ENCODE peak calls at places on chromosomes 4 and X, in five cellular contexts. U is fibroblast of villous mesenchyme, A is cardiac muscle cell, T is SK-N-SH, E is pancreas. X is an unnamed sample.

GRCh38 chr4:108029731-108030130 is 40.0 kb downstream of the HADH start:
- DNase-seq in U (no peak), A (no peak), T (no peak), E (no peak), X (no peak)

GRCh38 chrX:118528089-118528753 is 32.6 kb downstream of the DOCK11 start:
- DNase-seq in E (no peak), T (no peak), A (no peak), U (no peak), X (no peak)

GRCh38 chr4:19583827-19584569 is 667.7 kb upstream of the SLIT2 start:
- DNase-seq in E (no peak), T (no peak), U (no peak), A (no peak), X (peak; percentile 76)

GRCh38 chr4:98938386-98938785 is 9.5 kb upstream of the EIF4E start:
- DNase-seq in U (peak; percentile 19), T (no peak), A (no peak), E (no peak), X (peak; percentile 41)

GRCh38 chr4:113979973-113980615 is 647 bp upstream of the ARSJ start:
- DNase-seq in U (no peak), T (no peak), A (no peak), E (no peak), X (no peak)

GRCh38 chr4:174423257-174423944 is 98.9 kb downstream of the HPGD start:
- DNase-seq in U (peak; percentile 17), T (no peak), E (peak; percentile 33), A (peak; percentile 10), X (peak; percentile 75)

GRCh38 chr4:82381235-82381634 is 7.4 kb upstream of the HNRNPD start:
- DNase-seq in E (no peak), T (no peak), U (no peak), A (no peak), X (no peak)

GRCh38 chrX:12488781-12489180 is 302.4 kb upstream of the PRPS2 start:
- DNase-seq in T (no peak), A (no peak), U (no peak), E (no peak), X (no peak)

GRCh38 chr4:87975466-87975865 is at the start of gene SPP1:
- DNase-seq in E (no peak), T (peak; percentile 43), U (no peak), A (peak; percentile 28), X (peak; percentile 43)

GRCh38 chr4:3462790-3463415 is at the start of gene DOK7:
- DNase-seq in T (peak; percentile 72), A (peak; percentile 77), U (no peak), E (peak; percentile 71), X (no peak)

GRCh38 chrX:132480581-132481203 is 8.1 kb downstream of the MBNL3 start:
- DNase-seq in T (no peak), A (peak; percentile 22), E (no peak), U (peak; percentile 92), X (peak; percentile 11)

GRCh38 chr4:106287353-106287969 is 28.5 kb downstream of the TBCK start:
- DNase-seq in U (peak; percentile 92), T (no peak), E (no peak), A (no peak), X (peak; percentile 98)

GRCh38 chr4:36128689-36129088 is 115.6 kb downstream of the ARAP2 start:
- DNase-seq in E (no peak), A (no peak), U (peak; percentile 42), T (no peak), X (peak; percentile 20)

GRCh38 chr4:185018834-185019450 is 652 bp downstream of the HELT start:
- DNase-seq in A (no peak), E (no peak), U (no peak), T (peak; percentile 36), X (no peak)

GRCh38 chrX:13906103-13906502 is 89.2 kb upstream of the GPM6B start:
- DNase-seq in U (no peak), E (no peak), T (no peak), A (no peak), X (no peak)

GRCh38 chr4:82043081-82043808 is 330.5 kb downstream of the HNRNPD start:
- DNase-seq in A (peak; percentile 44), E (peak; percentile 12), T (no peak), U (no peak), X (no peak)

GRCh38 chr4:147328756-147329446 is 152.0 kb upstream of the EDNRA start:
- DNase-seq in E (no peak), U (no peak), A (no peak), T (no peak), X (no peak)

GRCh38 chr4:7434141-7434765 is 477 bp downstream of the PSAPL1 start:
- DNase-seq in T (no peak), E (no peak), U (no peak), A (no peak), X (no peak)

GRCh38 chrX:107579956-107580355 is 48.4 kb upstream of the PRPS1 start:
- DNase-seq in A (no peak), T (no peak), E (no peak), U (no peak), X (peak; percentile 43)

GRCh38 chr4:2785613-2786012 is 7.3 kb upstream of the SH3BP2 start:
- DNase-seq in A (no peak), U (no peak), T (no peak), E (no peak), X (peak; percentile 34)

GRCh38 chr4:106245176-106245575 is 70.8 kb downstream of the TBCK start:
- DNase-seq in T (no peak), U (no peak), A (peak; percentile 1), E (no peak), X (no peak)

DNA sequence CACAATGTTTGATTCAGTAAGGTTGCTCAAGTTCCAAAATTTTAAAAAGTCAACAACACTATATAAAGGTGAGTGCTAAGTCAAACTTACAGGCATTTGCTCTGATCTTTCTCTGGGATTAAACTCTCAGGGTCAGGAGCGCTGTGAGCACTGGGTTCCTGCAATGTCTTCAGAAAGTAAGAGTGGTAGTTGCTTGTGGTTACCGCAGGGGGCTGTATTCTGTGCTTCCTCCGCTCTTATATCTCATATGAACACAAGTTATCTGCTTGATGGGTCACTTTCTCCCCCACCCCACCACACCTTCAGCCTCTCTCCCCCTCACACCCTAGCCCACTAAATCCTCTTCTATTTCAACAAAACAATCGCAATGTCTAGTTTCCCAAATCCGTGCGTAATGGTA is 116.4 kb upstream of the IGSF1 start:
- DNase-seq in U (peak; percentile 0), T (no peak), E (no peak), A (no peak), X (no peak)
- TF ChIP-seq CTCF in U (peak; percentile 24), T (peak; percentile 32), E (no peak), A (no peak), X (no peak)

DNA sequence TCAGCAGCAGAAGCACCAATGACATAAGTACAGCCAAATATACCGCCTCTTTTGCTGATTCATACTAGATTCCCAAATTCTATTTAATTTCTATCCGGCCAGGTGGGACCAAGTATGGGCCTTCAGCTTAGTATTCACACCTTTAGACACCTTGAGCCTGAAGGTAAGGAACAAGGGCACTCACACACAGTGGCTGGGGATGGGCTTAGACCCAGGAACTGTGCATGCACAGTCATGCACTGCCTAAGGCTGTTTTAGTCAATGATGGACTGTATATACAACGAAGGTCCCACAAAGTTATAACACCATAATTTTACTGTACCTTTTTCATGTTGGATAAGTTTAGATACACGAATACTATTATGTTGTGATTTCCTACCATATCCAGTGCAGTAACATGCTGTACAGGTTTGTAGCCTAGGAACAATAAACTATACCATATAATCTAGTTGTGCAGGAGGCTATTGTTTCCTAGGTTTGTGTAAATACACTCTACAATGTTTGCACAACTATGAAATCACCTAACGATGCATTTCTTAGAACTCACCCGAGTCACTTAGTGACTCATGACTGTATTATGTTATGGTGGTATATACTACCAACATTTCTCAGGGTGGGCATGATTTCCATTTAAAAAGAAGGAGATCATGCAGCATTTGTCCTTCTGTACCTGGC is 9.7 kb upstream of the CLNK start:
- DNase-seq in A (no peak), E (no peak), U (no peak), T (no peak), X (no peak)
- H3K4me3 ChIP-seq in A (no peak overlapping the region), E (no peak overlapping the region), U (no peak overlapping the region), T (no peak overlapping the region), X (no peak overlapping the region)

GRCh38 chrX:128862557-128862956 is 660.7 kb downstream of the SMARCA1 start:
- DNase-seq in T (no peak), U (no peak), E (no peak), A (no peak), X (no peak)
- TF ChIP-seq CTCF in T (no peak), U (no peak), E (no peak), A (no peak), X (no peak)

DNA sequence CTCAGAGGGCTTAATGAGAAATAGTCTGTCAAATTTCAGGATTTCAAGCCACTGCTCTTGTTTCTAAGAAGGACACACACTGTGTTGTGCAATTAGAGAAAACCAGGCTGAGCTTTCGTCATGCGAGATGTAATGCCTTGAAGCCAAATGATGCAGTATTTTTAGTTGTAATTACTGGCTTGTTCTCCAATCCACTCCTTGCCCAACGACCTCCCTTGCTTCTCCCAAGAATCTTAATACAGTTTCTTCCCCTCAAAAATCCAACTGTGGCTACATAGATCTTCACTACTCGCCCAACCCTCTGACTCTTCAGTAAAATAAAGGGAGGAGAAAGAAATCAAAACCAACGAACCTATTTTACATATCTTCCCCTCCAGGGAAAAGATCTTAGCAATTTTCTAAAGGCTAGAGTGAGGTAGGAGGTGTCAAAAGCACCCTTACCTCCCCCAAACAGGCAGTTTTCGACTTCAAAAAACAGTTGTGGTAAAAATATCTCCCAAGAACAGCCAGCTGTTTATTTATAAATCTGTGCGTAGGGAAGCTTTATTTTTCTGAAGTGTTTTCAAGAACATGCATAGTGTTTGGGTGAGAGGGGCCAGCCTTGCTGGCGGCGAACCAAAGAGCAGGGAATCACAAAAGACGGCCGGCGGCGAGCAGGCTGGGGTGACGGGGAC is 68.7 kb downstream of the MGST2 start:
- DNase-seq in E (no peak), U (peak; percentile 84), T (no peak), A (no peak), X (peak; percentile 81)
- H3K4me3 ChIP-seq in E (peak overlapping the region; percentile 10), U (peak overlapping the region; percentile 53), T (peak overlapping the region; percentile 58), A (peak overlapping the region; percentile 17), X (peak overlapping the region; percentile 61)

DNA sequence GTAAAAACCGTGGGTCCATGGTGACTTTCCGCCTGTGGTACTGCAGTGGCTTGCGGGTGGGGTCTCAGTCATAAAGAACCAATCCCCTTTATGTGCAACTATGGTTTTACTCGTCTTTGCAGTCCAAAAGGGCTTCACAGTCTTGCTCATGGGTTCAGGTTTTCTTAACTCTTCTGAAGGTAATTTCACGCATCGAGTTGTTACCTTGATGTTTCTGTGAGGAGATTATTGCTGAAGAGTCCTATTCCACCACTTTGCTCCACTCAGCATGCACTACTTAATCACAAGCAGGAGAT is 41.5 kb downstream of the F8 start:
- DNase-seq in A (no peak), E (no peak), U (no peak), T (no peak), X (no peak)
- TF ChIP-seq CTCF in A (no peak), E (no peak), U (no peak), T (no peak), X (no peak)

GRCh38 chrX:16392597-16392996 is 225.3 kb downstream of the MAGEB17 start:
- DNase-seq in U (no peak), A (no peak), T (no peak), E (no peak), X (no peak)
- H3K4me3 ChIP-seq in U (no peak overlapping the region), A (no peak overlapping the region), T (no peak overlapping the region), E (no peak overlapping the region), X (no peak overlapping the region)

DNA sequence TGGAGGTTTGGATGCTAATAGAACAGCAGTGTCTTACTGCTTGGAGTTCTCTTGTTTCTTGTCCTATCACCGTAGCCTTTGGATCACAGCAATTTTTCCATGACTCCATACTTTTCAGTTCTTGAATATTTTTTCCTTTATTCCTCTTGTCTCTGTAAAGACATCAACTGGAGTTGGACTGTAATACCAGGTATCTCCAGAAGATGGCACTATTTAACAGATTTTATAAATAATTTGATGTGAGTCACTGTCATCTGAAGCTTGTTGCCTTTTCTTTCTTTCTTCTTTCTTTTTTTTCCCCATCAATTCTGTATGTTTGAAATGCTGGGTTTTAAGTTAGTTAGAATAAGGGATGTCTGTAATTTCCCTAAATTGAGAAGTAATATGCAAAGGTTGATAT is 24.1 kb downstream of the HPRT1 start:
- DNase-seq in U (peak; percentile 74), E (no peak), A (peak; percentile 59), T (peak; percentile 18), X (peak; percentile 75)
- TF ChIP-seq CTCF in U (peak; percentile 51), E (peak; percentile 46), A (peak; percentile 39), T (peak; percentile 80), X (peak; percentile 48)

X was measured in choroid plexus epithelial cell.